ENCODE peak calls at places on chromosomes 4 and X, in seven cellular contexts. C, S, F, W, N, O and M are unnamed samples.

GRCh38 chr4:3766207-3766790 is at the start of gene ADRA2C:
- DNase-seq in C (no peak), S (peak), F (peak), W (no peak), N (peak), O (peak), M (peak)

GRCh38 chr4:108730579-108730978 is 32.3 kb downstream of the ETNPPL start:
- DNase-seq in C (no peak), S (no peak), F (no peak), W (no peak), N (no peak), O (no peak), M (peak)

GRCh38 chrX:123432362-123433150 is 248.5 kb downstream of the GRIA3 start:
- DNase-seq in C (no peak), S (no peak), F (no peak), W (no peak), N (no peak), O (peak), M (no peak)

GRCh38 chrX:140164383-140164782 is 199.1 kb upstream of the CXorf66 start:
- DNase-seq in C (no peak), S (no peak), F (no peak), W (no peak), N (no peak), O (no peak), M (no peak)

GRCh38 chrX:20954014-20954413 is 420.2 kb upstream of the CNKSR2 start:
- DNase-seq in C (no peak), S (no peak), F (no peak), W (no peak), N (no peak), O (no peak), M (no peak)

GRCh38 chr4:172411180-172411579 is 598.0 kb downstream of the GALNTL6 start:
- DNase-seq in C (no peak), S (no peak), F (no peak), W (no peak), N (peak), O (no peak), M (peak)

GRCh38 chrX:3286196-3286920 is 60.1 kb downstream of the MXRA5 start:
- DNase-seq in C (peak), S (peak), F (no peak), W (no peak), N (no peak), O (no peak), M (peak)

GRCh38 chr4:100095729-100096595 is 94.3 kb downstream of the DDIT4L start:
- DNase-seq in C (peak), S (peak), F (peak), W (no peak), N (peak), O (peak), M (peak)

GRCh38 chr4:88012652-88013051 is 5.2 kb downstream of the PKD2 start:
- DNase-seq in C (no peak), S (no peak), F (no peak), W (no peak), N (no peak), O (no peak), M (no peak)

GRCh38 chr4:27684501-27685077 is 823.9 kb downstream of the STIM2 start:
- DNase-seq in C (peak), S (peak), F (peak), W (peak), N (peak), O (peak), M (peak)

GRCh38 chr4:102441978-102442890 is 58.9 kb upstream of the NFKB1 start:
- DNase-seq in C (no peak), S (no peak), F (no peak), W (no peak), N (no peak), O (no peak), M (no peak)

GRCh38 chr4:113686950-113687718 is 74.4 kb downstream of the CAMK2D start:
- DNase-seq in C (no peak), S (no peak), F (no peak), W (no peak), N (no peak), O (no peak), M (no peak)

GRCh38 chr4:102174800-102175199 is 170.5 kb downstream of the SLC39A8 start:
- DNase-seq in C (no peak), S (peak), F (no peak), W (no peak), N (no peak), O (no peak), M (peak)

GRCh38 chr4:18366762-18367358 is 345.3 kb upstream of the LCORL start:
- DNase-seq in C (no peak), S (peak), F (no peak), W (no peak), N (peak), O (peak), M (peak)

GRCh38 chrX:38379088-38379487 is 26.7 kb downstream of the OTC start:
- DNase-seq in C (no peak), S (peak), F (no peak), W (no peak), N (no peak), O (no peak), M (no peak)

GRCh38 chrX:46628406-46629371 is 55.1 kb downstream of the CHST7 start:
- DNase-seq in C (no peak), S (peak), F (peak), W (no peak), N (no peak), O (peak), M (peak)

GRCh38 chr4:130591091-130591490 is 1495.1 kb downstream of the C4orf33 start:
- DNase-seq in C (no peak), S (no peak), F (no peak), W (no peak), N (no peak), O (no peak), M (no peak)

GRCh38 chr4:7647932-7648812 is 213.4 kb upstream of the PSAPL1 start:
- DNase-seq in C (no peak), S (peak), F (no peak), W (no peak), N (no peak), O (no peak), M (peak)

GRCh38 chr4:93029774-93030173 is 726.0 kb downstream of the GRID2 start:
- DNase-seq in C (no peak), S (no peak), F (no peak), W (no peak), N (no peak), O (no peak), M (no peak)

GRCh38 chrX:118974908-118975671 is 672 bp downstream of the LONRF3 start:
- DNase-seq in C (no peak), S (peak), F (peak), W (no peak), N (peak), O (peak), M (peak)

GRCh38 chrX:103155201-103155600 is 59.7 kb upstream of the BEX4 start:
- DNase-seq in C (no peak), S (peak), F (no peak), W (no peak), N (no peak), O (no peak), M (peak)

GRCh38 chr4:115965588-115965987 is 852.2 kb upstream of the NDST4 start:
- DNase-seq in C (no peak), S (no peak), F (no peak), W (no peak), N (no peak), O (no peak), M (no peak)

GRCh38 chr4:48804584-48805301 is 24.7 kb upstream of the FRYL start:
- DNase-seq in C (no peak), S (no peak), F (no peak), W (no peak), N (no peak), O (no peak), M (no peak)

GRCh38 chr4:77052352-77052751 is 23.4 kb downstream of the CCNI start:
- DNase-seq in C (peak), S (peak), F (peak), W (no peak), N (no peak), O (peak), M (peak)

GRCh38 chrX:107726809-107727534 is 48.6 kb downstream of the TSC22D3 start:
- DNase-seq in C (no peak), S (no peak), F (no peak), W (no peak), N (no peak), O (peak), M (peak)

GRCh38 chr4:87783781-87784180 is 15.6 kb upstream of the IBSP start:
- DNase-seq in C (no peak), S (peak), F (no peak), W (no peak), N (no peak), O (no peak), M (no peak)

GRCh38 chr4:30863031-30863430 is 142.9 kb downstream of the PCDH7 start:
- DNase-seq in C (no peak), S (peak), F (no peak), W (no peak), N (no peak), O (no peak), M (no peak)

GRCh38 chr4:11799182-11799581 is 370.5 kb upstream of the HS3ST1 start:
- DNase-seq in C (no peak), S (no peak), F (no peak), W (no peak), N (no peak), O (no peak), M (no peak)

GRCh38 chr4:6367313-6367945 is 97.8 kb downstream of the WFS1 start:
- DNase-seq in C (no peak), S (no peak), F (no peak), W (no peak), N (no peak), O (no peak), M (no peak)

GRCh38 chr4:96097693-96098092 is 257.8 kb downstream of the PDHA2 start:
- DNase-seq in C (no peak), S (no peak), F (no peak), W (no peak), N (no peak), O (no peak), M (no peak)

GRCh38 chrX:12824944-12825343 is 33.7 kb downstream of the PRPS2 start:
- DNase-seq in C (no peak), S (no peak), F (no peak), W (no peak), N (no peak), O (no peak), M (no peak)

GRCh38 chr4:2672700-2673099 is 83.4 kb downstream of the TNIP2 start:
- DNase-seq in C (no peak), S (no peak), F (no peak), W (no peak), N (no peak), O (no peak), M (no peak)

GRCh38 chrX:114619874-114620273 is 36.0 kb downstream of the HTR2C start:
- DNase-seq in C (no peak), S (peak), F (no peak), W (no peak), N (peak), O (no peak), M (peak)

GRCh38 chr4:123569541-123569940 is 172.9 kb downstream of the SPRY1 start:
- DNase-seq in C (no peak), S (no peak), F (no peak), W (no peak), N (no peak), O (no peak), M (no peak)

GRCh38 chr4:177214935-177215334 is 94.7 kb upstream of the NEIL3 start:
- DNase-seq in C (no peak), S (no peak), F (no peak), W (no peak), N (no peak), O (no peak), M (no peak)

GRCh38 chr4:69984030-69984443 is 11.7 kb upstream of the STATH start:
- DNase-seq in C (no peak), S (peak), F (no peak), W (no peak), N (no peak), O (peak), M (no peak)

GRCh38 chr4:189436207-189436606 is 504.5 kb upstream of the FRG1 start:
- DNase-seq in C (peak), S (no peak), F (no peak), W (no peak), N (peak), O (peak), M (peak)

GRCh38 chr4:30728291-30728690 is 8.1 kb downstream of the PCDH7 start:
- DNase-seq in C (no peak), S (peak), F (no peak), W (no peak), N (no peak), O (no peak), M (no peak)